ENCODE peak calls at places on chromosome 20, in five cellular contexts. One of them, this sample, is unnamed.

GRCh38 chr20:61057313-61058171 is 194.5 kb upstream of the CDH4 start:
- DNase-seq in astrocyte of the spinal cord: no peak
- DNase-seq in OCI-LY7: no peak
- DNase-seq in left lung: no peak
- DNase-seq in left ventricle myocardium inferior: no peak
- DNase-seq in this sample: no peak

GRCh38 chr20:40268321-40269075 is 420.5 kb downstream of the MAFB start:
- DNase-seq in OCI-LY7: no peak
- DNase-seq in left lung: no peak
- DNase-seq in left ventricle myocardium inferior: no peak
- DNase-seq in astrocyte of the spinal cord: no peak
- DNase-seq in this sample: no peak

GRCh38 chr20:49395183-49395582 is 87.3 kb downstream of the KCNB1 start:
- DNase-seq in left ventricle myocardium inferior: no peak
- DNase-seq in left lung: no peak
- DNase-seq in OCI-LY7: no peak
- DNase-seq in astrocyte of the spinal cord: no peak
- DNase-seq in this sample: no peak

GRCh38 chr20:37298190-37298939 is 8.9 kb downstream of the MANBAL start:
- DNase-seq in OCI-LY7: no peak
- DNase-seq in left ventricle myocardium inferior: no peak
- DNase-seq in astrocyte of the spinal cord: no peak
- DNase-seq in left lung: no peak
- DNase-seq in this sample: no peak

GRCh38 chr20:25567286-25567685 is 18.0 kb downstream of the NINL start:
- DNase-seq in astrocyte of the spinal cord: no peak
- DNase-seq in left lung: no peak
- DNase-seq in OCI-LY7: no peak
- DNase-seq in left ventricle myocardium inferior: no peak
- DNase-seq in this sample: no peak

GRCh38 chr20:56780266-56780665 is 151.2 kb downstream of the TFAP2C start:
- DNase-seq in OCI-LY7: no peak
- DNase-seq in left ventricle myocardium inferior: no peak
- DNase-seq in left lung: no peak
- DNase-seq in astrocyte of the spinal cord: no peak
- DNase-seq in this sample: no peak

GRCh38 chr20:49865559-49865958 is 49.8 kb downstream of the SPATA2 start:
- DNase-seq in OCI-LY7: no peak
- DNase-seq in astrocyte of the spinal cord: no peak
- DNase-seq in left lung: no peak
- DNase-seq in left ventricle myocardium inferior: no peak
- DNase-seq in this sample: no peak

GRCh38 chr20:51914758-51915157 is 112.4 kb upstream of the SALL4 start:
- DNase-seq in astrocyte of the spinal cord: no peak
- DNase-seq in left ventricle myocardium inferior: no peak
- DNase-seq in OCI-LY7: no peak
- DNase-seq in left lung: no peak
- DNase-seq in this sample: no peak

GRCh38 chr20:57708694-57709673 is 831 bp downstream of the PMEPA1 start:
- DNase-seq in left lung: no peak
- DNase-seq in left ventricle myocardium inferior: peak; percentile 43
- DNase-seq in OCI-LY7: no peak
- DNase-seq in astrocyte of the spinal cord: no peak
- DNase-seq in this sample: no peak

GRCh38 chr20:59805786-59806577 is 127.5 kb downstream of the SYCP2 start:
- DNase-seq in astrocyte of the spinal cord: no peak
- DNase-seq in left lung: no peak
- DNase-seq in OCI-LY7: no peak
- DNase-seq in left ventricle myocardium inferior: no peak
- DNase-seq in this sample: no peak

GRCh38 chr20:57659789-57660509 is 39.7 kb upstream of the ZBP1 start:
- DNase-seq in left lung: peak; percentile 61
- DNase-seq in left ventricle myocardium inferior: peak; percentile 10
- DNase-seq in astrocyte of the spinal cord: no peak
- DNase-seq in OCI-LY7: no peak
- DNase-seq in this sample: no peak

GRCh38 chr20:44709797-44710196 is 5.4 kb upstream of the CCN5 start:
- DNase-seq in astrocyte of the spinal cord: no peak
- DNase-seq in left ventricle myocardium inferior: no peak
- DNase-seq in OCI-LY7: no peak
- DNase-seq in left lung: no peak
- DNase-seq in this sample: no peak

GRCh38 chr20:4064118-4064962 is 49.0 kb upstream of the RNF24 start:
- DNase-seq in OCI-LY7: no peak
- DNase-seq in astrocyte of the spinal cord: peak; percentile 95
- DNase-seq in left ventricle myocardium inferior: peak; percentile 94
- DNase-seq in left lung: peak; percentile 95
- DNase-seq in this sample: no peak

GRCh38 chr20:38304845-38305447 is 990 bp downstream of the BPI start:
- DNase-seq in left lung: peak; percentile 85
- DNase-seq in astrocyte of the spinal cord: peak; percentile 12
- DNase-seq in OCI-LY7: peak; percentile 8
- DNase-seq in left ventricle myocardium inferior: no peak
- DNase-seq in this sample: no peak

GRCh38 chr20:1267161-1267560 is 1.1 kb downstream of the SNPH start:
- DNase-seq in OCI-LY7: no peak
- DNase-seq in left lung: no peak
- DNase-seq in astrocyte of the spinal cord: no peak
- DNase-seq in left ventricle myocardium inferior: no peak
- DNase-seq in this sample: no peak

GRCh38 chr20:37395921-37396519 is 50.1 kb downstream of the SRC start:
- DNase-seq in astrocyte of the spinal cord: no peak
- DNase-seq in OCI-LY7: no peak
- DNase-seq in left lung: peak; percentile 65
- DNase-seq in left ventricle myocardium inferior: peak; percentile 62
- DNase-seq in this sample: no peak

GRCh38 chr20:4326194-4327065 is 311.1 kb upstream of the RNF24 start:
- DNase-seq in OCI-LY7: no peak
- DNase-seq in left ventricle myocardium inferior: peak; percentile 20
- DNase-seq in left lung: no peak
- DNase-seq in astrocyte of the spinal cord: no peak
- DNase-seq in this sample: no peak

GRCh38 chr20:44065401-44066340 is 121.3 kb downstream of the JPH2 start:
- DNase-seq in left ventricle myocardium inferior: no peak
- DNase-seq in left lung: peak; percentile 73
- DNase-seq in astrocyte of the spinal cord: no peak
- DNase-seq in OCI-LY7: no peak
- DNase-seq in this sample: no peak

GRCh38 chr20:574297-574942 is 30.8 kb upstream of the CSNK2A1 start:
- DNase-seq in OCI-LY7: no peak
- DNase-seq in left ventricle myocardium inferior: peak; percentile 42
- DNase-seq in astrocyte of the spinal cord: no peak
- DNase-seq in left lung: no peak
- DNase-seq in this sample: no peak

GRCh38 chr20:59121714-59122376 is 41.8 kb upstream of the ZNF831 start:
- DNase-seq in left lung: no peak
- DNase-seq in left ventricle myocardium inferior: no peak
- DNase-seq in OCI-LY7: peak; percentile 31
- DNase-seq in astrocyte of the spinal cord: no peak
- DNase-seq in this sample: no peak

GRCh38 chr20:872855-873520 is 39.5 kb downstream of the FAM110A start:
- DNase-seq in left lung: no peak
- DNase-seq in astrocyte of the spinal cord: no peak
- DNase-seq in OCI-LY7: no peak
- DNase-seq in left ventricle myocardium inferior: no peak
- DNase-seq in this sample: no peak

GRCh38 chr20:539848-540247 is 3.7 kb downstream of the CSNK2A1 start:
- DNase-seq in left ventricle myocardium inferior: no peak
- DNase-seq in left lung: no peak
- DNase-seq in astrocyte of the spinal cord: peak; percentile 54
- DNase-seq in OCI-LY7: no peak
- DNase-seq in this sample: no peak

GRCh38 chr20:56733967-56734366 is 104.9 kb downstream of the TFAP2C start:
- DNase-seq in OCI-LY7: no peak
- DNase-seq in left ventricle myocardium inferior: no peak
- DNase-seq in astrocyte of the spinal cord: no peak
- DNase-seq in left lung: no peak
- DNase-seq in this sample: no peak

GRCh38 chr20:48366230-48366629 is 461.6 kb downstream of the PREX1 start:
- DNase-seq in OCI-LY7: no peak
- DNase-seq in astrocyte of the spinal cord: no peak
- DNase-seq in left ventricle myocardium inferior: no peak
- DNase-seq in left lung: no peak
- DNase-seq in this sample: no peak

GRCh38 chr20:7967199-7967844 is 27.1 kb upstream of the HAO1 start:
- DNase-seq in astrocyte of the spinal cord: peak; percentile 47
- DNase-seq in OCI-LY7: no peak
- DNase-seq in left lung: no peak
- DNase-seq in left ventricle myocardium inferior: no peak
- DNase-seq in this sample: no peak

GRCh38 chr20:19976595-19977372 is 40.4 kb upstream of the NAA20 start:
- DNase-seq in left lung: peak; percentile 80
- DNase-seq in left ventricle myocardium inferior: peak; percentile 70
- DNase-seq in OCI-LY7: no peak
- DNase-seq in astrocyte of the spinal cord: peak; percentile 92
- DNase-seq in this sample: peak; percentile 81
- H3K4me3 ChIP-seq in left lung: peak overlapping the region; percentile 56
- H3K4me3 ChIP-seq in left ventricle myocardium inferior: peak overlapping the region; percentile 75
- H3K4me3 ChIP-seq in OCI-LY7: no peak overlapping the region
- H3K4me3 ChIP-seq in astrocyte of the spinal cord: peak overlapping the region; percentile 86
- H3K4me3 ChIP-seq in this sample: peak overlapping the region; percentile 61

GRCh38 chr20:62236674-62236996 is 1.7 kb upstream of the OSBPL2 start:
- DNase-seq in left lung: peak; percentile 68
- DNase-seq in OCI-LY7: no peak
- DNase-seq in astrocyte of the spinal cord: no peak
- DNase-seq in left ventricle myocardium inferior: no peak
- DNase-seq in this sample: no peak

GRCh38 chr20:62238569-62239277 is 402 bp downstream of the OSBPL2 start:
- DNase-seq in OCI-LY7: peak; percentile 19
- DNase-seq in left ventricle myocardium inferior: no peak
- DNase-seq in left lung: peak; percentile 78
- DNase-seq in astrocyte of the spinal cord: no peak
- DNase-seq in this sample: no peak

GRCh38 chr20:62236997-62237771 is 1.1 kb upstream of the OSBPL2 start:
- DNase-seq in astrocyte of the spinal cord: no peak
- DNase-seq in left ventricle myocardium inferior: no peak
- DNase-seq in left lung: peak; percentile 69
- DNase-seq in OCI-LY7: no peak
- DNase-seq in this sample: no peak

GRCh38 chr20:62239278-62239879 is 1.1 kb downstream of the OSBPL2 start:
- DNase-seq in astrocyte of the spinal cord: no peak
- DNase-seq in left lung: peak; percentile 73
- DNase-seq in OCI-LY7: no peak
- DNase-seq in left ventricle myocardium inferior: no peak
- DNase-seq in this sample: no peak

DNA sequence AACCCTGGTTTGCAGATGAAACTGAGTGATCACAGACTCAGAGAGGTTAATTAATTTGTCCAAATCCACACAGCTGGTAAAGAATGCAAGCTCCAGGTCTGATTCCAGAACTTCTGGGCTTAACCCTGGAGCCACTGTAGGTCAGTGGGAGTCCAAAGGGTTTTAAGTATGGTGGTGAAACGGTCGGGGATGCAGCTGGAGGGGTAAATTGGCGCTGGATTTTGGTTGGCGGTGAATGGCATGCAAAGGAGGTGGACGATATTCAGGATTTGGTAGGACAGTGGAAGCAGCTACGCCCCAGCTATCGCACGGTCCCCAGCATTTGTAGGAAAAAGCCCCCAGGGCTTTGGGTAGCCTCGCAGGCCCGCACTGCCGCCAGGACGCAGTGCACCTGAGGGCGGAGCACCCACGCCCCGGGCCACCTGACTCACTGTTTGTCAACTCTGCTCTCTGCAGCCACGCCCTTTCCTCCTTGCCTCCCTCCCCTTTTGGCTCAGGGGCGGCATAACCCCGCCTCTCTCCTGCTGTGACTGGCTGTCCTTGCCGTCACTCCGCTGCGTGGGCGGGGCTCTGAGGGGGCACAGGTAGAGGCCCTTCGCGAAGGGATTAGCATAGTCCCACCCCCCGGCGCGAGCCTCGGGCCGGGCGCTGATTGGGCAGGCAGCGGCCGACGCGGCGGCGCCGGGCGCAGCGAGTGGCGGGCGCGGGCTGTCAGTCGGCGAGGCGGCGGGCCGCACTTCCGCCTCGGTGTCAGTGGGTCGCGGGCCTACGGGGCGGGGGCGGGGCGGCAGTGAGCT is at the start of gene OSBPL2:
- DNase-seq in astrocyte of the spinal cord: peak; percentile 98
- DNase-seq in left lung: peak; percentile 98
- DNase-seq in left ventricle myocardium inferior: peak; percentile 98
- DNase-seq in OCI-LY7: peak; percentile 98
- DNase-seq in this sample: peak; percentile 80
- TF ChIP-seq CTCF in astrocyte of the spinal cord: no peak
- TF ChIP-seq CTCF in left lung: no peak
- TF ChIP-seq CTCF in left ventricle myocardium inferior: no peak
- TF ChIP-seq CTCF in OCI-LY7: no peak
- TF ChIP-seq CTCF in this sample: no peak

GRCh38 chr20:63628246-63628975 is 1.5 kb upstream of the GMEB2 start:
- DNase-seq in left lung: peak; percentile 83
- DNase-seq in left ventricle myocardium inferior: no peak
- DNase-seq in OCI-LY7: peak; percentile 82
- DNase-seq in astrocyte of the spinal cord: peak; percentile 69
- DNase-seq in this sample: no peak
- H3K4me3 ChIP-seq in left lung: peak overlapping the region; percentile 93
- H3K4me3 ChIP-seq in left ventricle myocardium inferior: peak overlapping the region; percentile 98
- H3K4me3 ChIP-seq in OCI-LY7: peak overlapping the region; percentile 96
- H3K4me3 ChIP-seq in astrocyte of the spinal cord: peak overlapping the region; percentile 89
- H3K4me3 ChIP-seq in this sample: peak overlapping the region; percentile 99

GRCh38 chr20:13325033-13325432 is 104.0 kb downstream of the ISM1 start:
- DNase-seq in astrocyte of the spinal cord: peak; percentile 20
- DNase-seq in left lung: no peak
- DNase-seq in left ventricle myocardium inferior: no peak
- DNase-seq in OCI-LY7: no peak
- DNase-seq in this sample: no peak
- TF ChIP-seq CTCF in astrocyte of the spinal cord: peak; percentile 59
- TF ChIP-seq CTCF in left lung: peak; percentile 30
- TF ChIP-seq CTCF in left ventricle myocardium inferior: peak; percentile 50
- TF ChIP-seq CTCF in OCI-LY7: peak; percentile 27
- TF ChIP-seq CTCF in this sample: peak; percentile 75

GRCh38 chr20:50870572-50871161 is 60.6 kb downstream of the ADNP start:
- DNase-seq in OCI-LY7: no peak
- DNase-seq in left ventricle myocardium inferior: no peak
- DNase-seq in astrocyte of the spinal cord: peak; percentile 36
- DNase-seq in left lung: no peak
- DNase-seq in this sample: peak; percentile 4
- H3K4me3 ChIP-seq in OCI-LY7: no peak overlapping the region
- H3K4me3 ChIP-seq in left ventricle myocardium inferior: no peak overlapping the region
- H3K4me3 ChIP-seq in astrocyte of the spinal cord: no peak overlapping the region
- H3K4me3 ChIP-seq in left lung: no peak overlapping the region
- H3K4me3 ChIP-seq in this sample: no peak overlapping the region

DNA sequence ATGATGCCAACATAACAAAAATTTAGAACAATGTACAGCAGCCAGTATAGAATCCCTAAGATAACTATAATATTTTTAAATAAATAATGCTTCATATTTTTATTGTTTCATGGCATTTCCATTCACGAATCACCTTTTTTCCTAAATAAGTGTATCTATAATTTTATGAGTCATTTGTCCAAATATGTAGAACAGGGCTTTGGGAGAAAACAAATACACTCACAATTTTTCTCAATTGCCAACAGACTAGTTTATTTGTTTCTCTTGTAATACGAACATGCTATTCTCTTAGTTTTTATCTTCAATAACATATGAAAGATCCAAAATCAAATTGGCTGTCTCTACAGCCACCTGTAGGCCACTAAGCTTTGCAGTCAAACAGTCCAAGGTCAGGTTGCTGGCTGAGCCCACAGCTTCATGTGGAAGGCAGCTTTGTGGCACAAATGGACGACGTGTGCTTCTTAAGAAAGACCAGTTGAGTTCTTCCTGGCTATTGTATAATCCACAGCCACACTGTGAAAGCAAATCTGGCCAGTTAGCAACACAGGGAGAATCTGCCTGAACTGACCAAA is 29.0 kb downstream of the MKKS start:
- DNase-seq in OCI-LY7: no peak
- DNase-seq in astrocyte of the spinal cord: no peak
- DNase-seq in left lung: no peak
- DNase-seq in left ventricle myocardium inferior: no peak
- DNase-seq in this sample: no peak
- TF ChIP-seq CTCF in OCI-LY7: no peak
- TF ChIP-seq CTCF in astrocyte of the spinal cord: no peak
- TF ChIP-seq CTCF in left lung: no peak
- TF ChIP-seq CTCF in left ventricle myocardium inferior: no peak
- TF ChIP-seq CTCF in this sample: no peak

This sample was measured in kidney epithelial cell.